ENCODE peak calls at places on chromosomes 4 and X, in six cellular contexts. One of them, this sample, is unnamed.

GRCh38 chr4:168797176-168797575 is 212.9 kb downstream of the CBR4 start:
- DNase-seq in K562: no peak
- DNase-seq in ovary: no peak
- DNase-seq in transverse colon: no peak
- DNase-seq in uterus: no peak
- DNase-seq in tibial nerve: no peak
- DNase-seq in this sample: no peak

GRCh38 chr4:169690787-169691186 is 67.0 kb downstream of the HPF1 start:
- DNase-seq in transverse colon: no peak
- DNase-seq in K562: no peak
- DNase-seq in tibial nerve: no peak
- DNase-seq in uterus: no peak
- DNase-seq in ovary: no peak
- DNase-seq in this sample: no peak

GRCh38 chr4:188454573-188454972 is 315.3 kb downstream of the TRIML1 start:
- DNase-seq in uterus: no peak
- DNase-seq in K562: no peak
- DNase-seq in transverse colon: no peak
- DNase-seq in tibial nerve: no peak
- DNase-seq in ovary: no peak
- DNase-seq in this sample: no peak

GRCh38 chrX:8783100-8784098 is 17.8 kb downstream of the FAM9A start:
- DNase-seq in transverse colon: no peak
- DNase-seq in ovary: no peak
- DNase-seq in K562: peak; percentile 52
- DNase-seq in tibial nerve: no peak
- DNase-seq in uterus: no peak
- DNase-seq in this sample: no peak

GRCh38 chr4:129193357-129194100 is 97.6 kb downstream of the C4orf33 start:
- DNase-seq in uterus: no peak
- DNase-seq in transverse colon: no peak
- DNase-seq in ovary: no peak
- DNase-seq in tibial nerve: no peak
- DNase-seq in K562: no peak
- DNase-seq in this sample: no peak

GRCh38 chr4:119136541-119136940 is 909 bp downstream of the MYOZ2 start:
- DNase-seq in tibial nerve: no peak
- DNase-seq in uterus: no peak
- DNase-seq in ovary: no peak
- DNase-seq in transverse colon: no peak
- DNase-seq in K562: no peak
- DNase-seq in this sample: no peak

GRCh38 chr4:47704693-47705325 is 133.1 kb downstream of the CORIN start:
- DNase-seq in ovary: no peak
- DNase-seq in tibial nerve: no peak
- DNase-seq in transverse colon: no peak
- DNase-seq in uterus: no peak
- DNase-seq in K562: peak; percentile 34
- DNase-seq in this sample: no peak

GRCh38 chr4:173519130-173520101 is 10.6 kb downstream of the HAND2 start:
- DNase-seq in ovary: peak; percentile 72
- DNase-seq in uterus: peak; percentile 72
- DNase-seq in tibial nerve: no peak
- DNase-seq in K562: no peak
- DNase-seq in transverse colon: no peak
- DNase-seq in this sample: no peak

GRCh38 chr4:166324321-166324720 is 451.3 kb downstream of the TLL1 start:
- DNase-seq in ovary: no peak
- DNase-seq in uterus: no peak
- DNase-seq in transverse colon: peak; percentile 29
- DNase-seq in K562: peak; percentile 0
- DNase-seq in tibial nerve: no peak
- DNase-seq in this sample: no peak

GRCh38 chr4:66923081-66923865 is 622.0 kb downstream of the CENPC start:
- DNase-seq in tibial nerve: no peak
- DNase-seq in ovary: no peak
- DNase-seq in K562: no peak
- DNase-seq in uterus: no peak
- DNase-seq in transverse colon: no peak
- DNase-seq in this sample: no peak

GRCh38 chrX:42695800-42696358 is 82.1 kb downstream of the PPP1R2C start:
- DNase-seq in transverse colon: no peak
- DNase-seq in ovary: no peak
- DNase-seq in uterus: no peak
- DNase-seq in tibial nerve: no peak
- DNase-seq in K562: no peak
- DNase-seq in this sample: no peak

GRCh38 chr4:122152699-122153328 is 683 bp downstream of the BLTP1 start:
- DNase-seq in transverse colon: peak; percentile 53
- DNase-seq in ovary: no peak
- DNase-seq in tibial nerve: no peak
- DNase-seq in K562: peak; percentile 37
- DNase-seq in uterus: no peak
- DNase-seq in this sample: peak; percentile 90

DNA sequence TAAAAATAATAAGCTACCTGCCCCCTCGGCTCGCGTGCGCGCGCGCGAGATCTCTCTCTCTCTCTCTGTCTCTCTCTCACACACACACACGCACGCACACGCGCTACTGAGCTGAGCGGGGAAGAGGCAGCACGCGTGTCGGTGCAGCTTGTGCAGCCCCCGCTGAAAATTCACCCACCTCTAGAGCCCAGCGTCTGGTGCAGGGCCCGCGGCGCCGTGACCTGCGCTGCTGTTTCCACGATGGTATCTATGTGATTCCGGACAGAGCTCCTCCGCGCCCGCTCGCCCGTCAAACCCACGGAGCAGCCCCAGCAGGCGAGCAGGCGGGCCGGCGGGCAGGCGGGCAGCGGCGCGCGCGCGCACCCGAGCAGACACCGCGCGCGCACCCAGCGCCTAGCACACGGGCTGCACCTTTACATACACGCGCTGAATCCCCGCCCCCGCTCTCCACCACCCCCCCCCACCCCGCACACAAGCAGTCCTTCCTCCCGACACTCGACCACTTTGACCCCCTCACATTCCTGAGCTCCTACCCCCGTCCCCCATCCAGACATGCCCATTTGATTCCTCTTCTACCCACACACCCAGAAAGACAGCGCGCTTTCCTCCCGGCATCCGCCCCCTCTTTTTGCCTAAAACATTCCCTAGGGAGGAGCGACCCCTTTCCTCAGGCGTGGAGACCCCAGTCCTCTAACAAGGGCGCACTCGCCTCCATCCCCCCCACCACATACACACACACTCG is 1.0 kb downstream of the SLITRK4 start:
- DNase-seq in transverse colon: no peak
- DNase-seq in uterus: no peak
- DNase-seq in K562: no peak
- DNase-seq in tibial nerve: no peak
- DNase-seq in ovary: no peak
- DNase-seq in this sample: no peak
- H3K4me3 ChIP-seq in transverse colon: peak overlapping the region; percentile 48
- H3K4me3 ChIP-seq in uterus: peak overlapping the region; percentile 9
- H3K4me3 ChIP-seq in K562: no peak overlapping the region
- H3K4me3 ChIP-seq in tibial nerve: peak overlapping the region; percentile 30
- H3K4me3 ChIP-seq in ovary: no peak overlapping the region
- H3K4me3 ChIP-seq in this sample: no peak overlapping the region

DNA sequence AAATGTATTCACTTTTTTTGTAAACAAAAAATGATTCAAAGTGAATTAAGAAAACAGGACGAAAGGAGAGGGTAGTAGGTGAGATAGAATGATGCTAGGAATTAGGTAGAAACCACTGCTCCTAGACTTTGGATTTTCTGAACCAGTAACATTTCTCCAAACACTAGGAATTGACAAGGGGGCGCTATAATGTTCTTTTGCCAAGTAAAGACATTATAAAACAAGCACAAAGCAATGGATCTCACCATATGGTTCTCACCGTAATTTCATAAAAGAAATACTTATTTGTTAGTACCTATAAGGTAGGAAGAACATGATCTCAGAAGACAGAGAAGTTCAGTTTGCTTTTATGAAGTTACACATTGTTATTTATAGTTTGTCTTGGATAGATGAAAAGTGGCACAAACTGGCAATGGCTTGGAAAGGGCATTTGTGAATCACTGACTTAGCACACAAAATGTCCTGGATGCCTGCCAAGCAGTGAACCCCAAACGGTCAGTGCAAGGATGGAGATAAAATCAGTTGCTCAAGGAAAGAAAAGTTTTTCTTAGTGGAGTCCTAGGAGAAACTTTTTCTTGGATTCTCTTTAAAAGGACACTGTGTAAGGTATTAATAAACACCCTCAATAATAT is 8.1 kb upstream of the TBC1D1 start:
- DNase-seq in ovary: no peak
- DNase-seq in transverse colon: no peak
- DNase-seq in K562: peak; percentile 7
- DNase-seq in tibial nerve: no peak
- DNase-seq in uterus: no peak
- DNase-seq in this sample: no peak
- TF ChIP-seq CTCF in ovary: no peak
- TF ChIP-seq CTCF in transverse colon: no peak
- TF ChIP-seq CTCF in K562: no peak
- TF ChIP-seq CTCF in tibial nerve: no peak
- TF ChIP-seq CTCF in uterus: no peak
- TF ChIP-seq CTCF in this sample: no peak

GRCh38 chr4:79697444-79697843 is 289.4 kb upstream of the GK2 start:
- DNase-seq in ovary: no peak
- DNase-seq in K562: no peak
- DNase-seq in transverse colon: no peak
- DNase-seq in tibial nerve: no peak
- DNase-seq in uterus: no peak
- DNase-seq in this sample: no peak
- TF ChIP-seq POLR2A in ovary: no peak
- TF ChIP-seq POLR2A in K562: no peak
- TF ChIP-seq POLR2A in transverse colon: no peak
- TF ChIP-seq POLR2A in tibial nerve: no peak
- TF ChIP-seq POLR2A in uterus: no peak
- TF ChIP-seq POLR2A in this sample: no peak

GRCh38 chrX:54492340-54492739 is 3.7 kb downstream of the FGD1 start:
- DNase-seq in transverse colon: no peak
- DNase-seq in uterus: peak; percentile 39
- DNase-seq in tibial nerve: no peak
- DNase-seq in K562: no peak
- DNase-seq in ovary: no peak
- DNase-seq in this sample: no peak

GRCh38 chrX:54494970-54495813 is 842 bp downstream of the FGD1 start:
- DNase-seq in ovary: no peak
- DNase-seq in transverse colon: no peak
- DNase-seq in tibial nerve: no peak
- DNase-seq in uterus: no peak
- DNase-seq in K562: no peak
- DNase-seq in this sample: no peak

GRCh38 chrX:54495814-54496516 is at the start of gene FGD1:
- DNase-seq in transverse colon: peak; percentile 78
- DNase-seq in tibial nerve: peak; percentile 35
- DNase-seq in K562: peak; percentile 28
- DNase-seq in ovary: peak; percentile 75
- DNase-seq in uterus: peak; percentile 79
- DNase-seq in this sample: peak; percentile 37

GRCh38 chrX:54496517-54496852 is 451 bp upstream of the FGD1 start:
- DNase-seq in tibial nerve: no peak
- DNase-seq in transverse colon: no peak
- DNase-seq in ovary: no peak
- DNase-seq in K562: no peak
- DNase-seq in uterus: no peak
- DNase-seq in this sample: no peak

GRCh38 chrX:54494166-54494969 is 1.7 kb downstream of the FGD1 start:
- DNase-seq in uterus: no peak
- DNase-seq in tibial nerve: no peak
- DNase-seq in K562: no peak
- DNase-seq in ovary: no peak
- DNase-seq in transverse colon: no peak
- DNase-seq in this sample: no peak
- H3K4me3 ChIP-seq in uterus: peak overlapping the region; percentile 46
- H3K4me3 ChIP-seq in tibial nerve: peak overlapping the region; percentile 42
- H3K4me3 ChIP-seq in K562: no peak overlapping the region
- H3K4me3 ChIP-seq in ovary: peak overlapping the region; percentile 57
- H3K4me3 ChIP-seq in transverse colon: peak overlapping the region; percentile 71
- H3K4me3 ChIP-seq in this sample: peak overlapping the region; percentile 47

GRCh38 chr4:153318696-153319320 is 25.7 kb upstream of the MND1 start:
- DNase-seq in transverse colon: no peak
- DNase-seq in ovary: no peak
- DNase-seq in tibial nerve: no peak
- DNase-seq in uterus: no peak
- DNase-seq in K562: peak; percentile 47
- DNase-seq in this sample: no peak
- TF ChIP-seq CTCF in transverse colon: peak; percentile 56
- TF ChIP-seq CTCF in ovary: peak; percentile 33
- TF ChIP-seq CTCF in tibial nerve: peak; percentile 69
- TF ChIP-seq CTCF in uterus: peak; percentile 72
- TF ChIP-seq CTCF in K562: peak; percentile 46
- TF ChIP-seq CTCF in this sample: no peak

DNA sequence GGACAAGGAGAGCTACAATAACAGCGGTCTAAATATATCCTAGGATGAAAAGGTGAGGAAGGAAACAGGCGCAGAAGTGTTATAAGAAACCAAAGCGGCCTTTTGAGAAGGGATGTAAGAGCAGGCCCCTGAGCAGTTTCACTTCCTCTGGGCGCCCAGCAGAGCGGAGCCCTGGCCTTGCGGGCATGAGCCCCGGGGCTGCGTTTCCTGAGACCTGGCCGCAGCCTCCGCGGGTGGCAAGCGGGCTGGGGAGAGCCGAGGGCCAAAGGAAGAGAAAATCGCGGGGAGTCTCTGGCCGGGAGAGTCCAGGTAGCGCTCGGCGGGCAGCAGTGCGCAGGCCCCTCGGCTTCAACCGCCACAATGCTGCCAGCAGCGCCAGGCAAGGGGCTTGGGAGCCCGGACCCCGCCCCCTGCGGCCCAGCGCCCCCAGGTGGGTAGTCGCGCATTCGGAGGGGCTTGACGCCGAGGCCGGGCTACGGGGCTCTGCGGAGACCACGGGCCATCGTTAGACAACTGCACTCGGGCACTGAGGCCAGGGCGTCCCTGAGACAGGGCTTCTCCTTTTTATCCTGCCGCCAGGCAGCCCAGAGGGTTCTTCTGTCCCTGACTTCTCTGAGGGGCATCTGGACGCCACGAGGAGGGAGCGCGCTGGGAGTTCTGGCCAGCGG is at the start of gene BANK1:
- DNase-seq in K562: no peak
- DNase-seq in ovary: no peak
- DNase-seq in uterus: no peak
- DNase-seq in tibial nerve: no peak
- DNase-seq in transverse colon: peak; percentile 71
- DNase-seq in this sample: peak; percentile 84
- TF ChIP-seq POLR2A in K562: no peak
- TF ChIP-seq POLR2A in ovary: no peak
- TF ChIP-seq POLR2A in uterus: no peak
- TF ChIP-seq POLR2A in tibial nerve: no peak
- TF ChIP-seq POLR2A in transverse colon: no peak
- TF ChIP-seq POLR2A in this sample: no peak

DNA sequence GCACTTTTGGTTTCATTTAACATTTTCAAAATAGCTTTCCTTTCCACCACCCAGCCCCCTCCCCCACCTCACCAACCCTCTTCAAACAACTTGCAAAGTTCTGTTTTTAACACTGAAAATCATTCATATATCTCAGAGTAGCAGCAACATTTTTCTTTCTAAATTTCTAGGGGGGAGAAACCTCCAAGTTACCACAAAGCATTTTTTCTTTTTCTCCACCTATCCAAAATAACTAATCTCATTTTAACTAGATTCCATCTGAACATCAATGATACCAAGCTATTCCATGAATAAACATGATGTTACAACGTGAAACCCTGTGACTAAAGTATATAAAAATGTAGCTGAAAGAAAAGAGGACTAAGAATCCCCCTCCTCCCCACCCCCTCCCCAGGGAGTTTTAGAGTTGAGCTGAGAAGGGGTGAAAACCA is 5.3 kb downstream of the LDB2 start:
- DNase-seq in K562: no peak
- DNase-seq in ovary: no peak
- DNase-seq in tibial nerve: no peak
- DNase-seq in uterus: no peak
- DNase-seq in transverse colon: no peak
- DNase-seq in this sample: no peak
- H3K4me3 ChIP-seq in K562: no peak overlapping the region
- H3K4me3 ChIP-seq in ovary: peak overlapping the region; percentile 0
- H3K4me3 ChIP-seq in tibial nerve: no peak overlapping the region
- H3K4me3 ChIP-seq in uterus: peak overlapping the region; percentile 10
- H3K4me3 ChIP-seq in transverse colon: peak overlapping the region; percentile 25
- H3K4me3 ChIP-seq in this sample: no peak overlapping the region

This sample was measured in lower leg skin.